ENCODE peak calls at places on chromosome 18, in nine cellular contexts. M, W, L, G, K, P, U, I and T are unnamed samples.

GRCh38 chr18:49668583-49669290 is 106.9 kb downstream of the LIPG start:
- DNase-seq in M (no peak), W (no peak), L (peak), G (no peak), P (peak), I (no peak), K (peak), U (no peak), T (peak)

GRCh38 chr18:56975276-56975675 is 171.6 kb upstream of the BOD1L2 start:
- DNase-seq in M (no peak), G (no peak), U (no peak), K (no peak), L (no peak), W (no peak), P (no peak), I (no peak), T (no peak)

GRCh38 chr18:54223568-54224241 is 764 bp downstream of the MBD2 start:
- DNase-seq in U (peak), G (peak), K (peak), I (peak), W (peak), M (peak), L (peak), P (peak), T (peak)

GRCh38 chr18:8174758-8175157 is 434.5 kb upstream of the RAB12 start:
- DNase-seq in G (no peak), M (no peak), W (no peak), P (no peak), U (no peak), I (no peak), L (no peak), K (no peak), T (no peak)

GRCh38 chr18:63119647-63120046 is 199.9 kb downstream of the BCL2 start:
- DNase-seq in P (peak), K (peak), I (peak), L (no peak), G (peak), M (no peak), W (peak), U (peak), T (peak)

GRCh38 chr18:13500891-13501887 is 225.2 kb downstream of the FAM210A start:
- DNase-seq in U (peak), G (peak), L (peak), I (no peak), W (peak), K (peak), M (no peak), P (no peak), T (peak)

GRCh38 chr18:37778417-37779165 is 213.0 kb upstream of the CELF4 start:
- DNase-seq in K (peak), L (peak), U (peak), M (peak), P (peak), W (peak), I (peak), G (peak), T (peak)

GRCh38 chr18:12236141-12236540 is 18.0 kb upstream of the CIDEA start:
- DNase-seq in W (no peak), P (no peak), K (no peak), G (no peak), M (no peak), U (no peak), I (no peak), L (no peak), T (no peak)

GRCh38 chr18:5543036-5543671 is 643 bp downstream of the EPB41L3 start:
- DNase-seq in G (no peak), L (no peak), P (peak), I (peak), M (peak), K (peak), U (no peak), W (peak), T (no peak)